ENCODE peak calls at places on chromosomes 16 and 17, in five cellular contexts. V, X, F, Y and W are unnamed samples. For H3K27me3, the result is how much of the 10 kb centered on the place peaks cover.

GRCh38 chr16:11788914-11789313 is 8.1 kb downstream of the ZC3H7A start:
- DNase-seq in X (no peak), V (no peak), Y (no peak), F (no peak), W (no peak)

GRCh38 chr17:45345554-45346254 is 28.9 kb upstream of the MAP3K14 start:
- DNase-seq in X (no peak), V (no peak), F (no peak), Y (no peak), W (peak)

GRCh38 chr16:49491736-49492089 is 118.1 kb downstream of the C16orf78 start:
- DNase-seq in F (peak), Y (peak), V (no peak), X (peak), W (peak)

GRCh38 chr16:27445502-27446175 is 43.7 kb downstream of the IL21R start:
- DNase-seq in Y (peak), X (no peak), F (peak), V (no peak), W (no peak)

GRCh38 chr17:3531266-3532101 is 26.1 kb downstream of the TRPV3 start:
- DNase-seq in F (no peak), Y (no peak), V (no peak), X (no peak), W (peak)

GRCh38 chr17:7656958-7657715 is 6.4 kb downstream of the ATP1B2 start:
- DNase-seq in V (peak), F (peak), X (peak), Y (no peak), W (peak)

GRCh38 chr17:66679631-66680517 is 155.0 kb upstream of the CACNG5 start:
- DNase-seq in X (no peak), V (no peak), F (peak), Y (no peak), W (no peak)

GRCh38 chr17:81711814-81712467 is at the start of gene SLC25A10:
- DNase-seq in Y (peak), V (peak), X (peak), F (peak), W (peak)

GRCh38 chr16:64910351-64910750 is 211.5 kb downstream of the CDH11 start:
- DNase-seq in Y (no peak), X (peak), F (peak), V (peak), W (peak)

GRCh38 chr16:72092832-72093447 is 480 bp downstream of the TXNL4B start:
- DNase-seq in X (peak), Y (no peak), V (peak), F (no peak), W (no peak)

GRCh38 chr17:46092996-46093395 is 93.9 kb downstream of the STH start:
- DNase-seq in V (no peak), F (no peak), X (no peak), Y (no peak), W (no peak)

GRCh38 chr16:77383606-77384187 is 51.1 kb downstream of the ADAMTS18 start:
- DNase-seq in V (no peak), X (no peak), F (no peak), Y (no peak), W (no peak)

GRCh38 chr17:14622622-14623101 is 321.8 kb downstream of the HS3ST3B1 start:
- DNase-seq in V (no peak), X (no peak), Y (no peak), F (no peak), W (no peak)

GRCh38 chr17:51739245-51739886 is 419.1 kb downstream of the CA10 start:
- DNase-seq in Y (no peak), F (peak), X (no peak), V (no peak), W (no peak)

GRCh38 chr17:39739020-39739884 is 1.5 kb downstream of the GRB7 start:
- DNase-seq in F (peak), V (peak), X (peak), Y (peak), W (no peak)

GRCh38 chr16:83715217-83715920 is 92.4 kb upstream of the HSBP1 start:
- DNase-seq in F (no peak), Y (peak), V (no peak), X (no peak), W (no peak)

GRCh38 chr16:29806641-29807425 is 504 bp downstream of the MAZ start:
- DNase-seq in F (peak), X (peak), Y (peak), V (peak), W (peak)

GRCh38 chr16:89090182-89090630 is 3.4 kb upstream of the ACSF3 start:
- DNase-seq in F (no peak), X (no peak), Y (no peak), V (no peak), W (no peak)

GRCh38 chr16:23607740-23608139 is 11.6 kb upstream of the NDUFAB1 start:
- DNase-seq in V (no peak), Y (no peak), X (no peak), F (no peak), W (no peak)
- H3K27ac ChIP-seq in V (no peak), Y (no peak), X (no peak), F (no peak), W (no peak)

GRCh38 chr17:6070895-6071511 is 824 bp downstream of the WSCD1 start:
- DNase-seq in F (peak), Y (no peak), V (peak), X (peak), W (no peak)
- TF ChIP-seq CTCF in F (no peak), Y (no peak), V (no peak), X (no peak), W (no peak)

GRCh38 chr17:79415909-79416308 is 194.9 kb downstream of the RBFOX3 start:
- DNase-seq in V (no peak), X (no peak), F (no peak), Y (no peak), W (no peak)

GRCh38 chr17:79413591-79413990 is 197.3 kb downstream of the RBFOX3 start:
- DNase-seq in Y (no peak), X (no peak), V (no peak), F (no peak), W (no peak)

GRCh38 chr17:79414520-79415065 is 196.3 kb downstream of the RBFOX3 start:
- DNase-seq in V (no peak), Y (no peak), X (no peak), F (no peak), W (no peak)

GRCh38 chr17:79414063-79414462 is 196.8 kb downstream of the RBFOX3 start:
- DNase-seq in V (no peak), X (no peak), Y (no peak), F (no peak), W (no peak)

DNA sequence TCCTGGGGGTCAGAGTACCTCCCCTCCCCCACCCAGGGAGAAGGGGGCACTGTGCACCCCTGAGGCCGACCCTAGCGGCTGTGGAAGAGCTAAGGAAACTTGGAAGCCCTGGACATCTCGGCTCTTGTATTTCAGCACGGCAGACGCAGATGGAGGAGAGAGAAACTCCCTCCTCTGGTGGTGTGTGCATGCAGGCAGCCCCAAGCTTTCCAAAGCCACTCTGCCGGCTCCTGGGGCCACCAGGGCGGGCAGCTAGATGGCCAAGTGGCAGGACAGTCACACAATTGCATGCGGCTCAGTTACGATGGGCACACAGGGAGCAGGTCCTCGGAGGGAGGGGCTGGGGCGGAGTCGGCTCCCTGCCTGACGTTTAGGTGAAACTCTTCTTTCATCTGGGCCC is 195.5 kb downstream of the RBFOX3 start:
- DNase-seq in F (no peak), V (no peak), Y (no peak), X (no peak), W (no peak)
- H3K27me3 ChIP-seq in F (under half), V (under half), Y (under half), X (under half), W (under half)

GRCh38 chr17:72297326-72298115 is 176.7 kb downstream of the SOX9 start:
- DNase-seq in X (no peak), V (no peak), Y (no peak), F (no peak), W (peak)
- H3K27ac ChIP-seq in X (no peak), V (no peak), Y (no peak), F (no peak), W (no peak)

GRCh38 chr16:82016268-82016667 is 5.0 kb upstream of the SDR42E1 start:
- DNase-seq in F (no peak), X (peak), Y (no peak), V (peak), W (no peak)
- TF ChIP-seq CTCF in F (peak), X (peak), Y (peak), V (peak), W (peak)

GRCh38 chr16:56635441-56635967 is 3.0 kb upstream of the MT1A start:
- DNase-seq in V (no peak), F (peak), X (peak), Y (no peak), W (no peak)
- H3K27me3 ChIP-seq in V (under half), F (half or more), X (half or more), Y (half or more), W (under half)